ENCODE peak calls at places on chromosome 12, in seven cellular contexts. O, D, R, G, W, B and Q are unnamed samples.
A peak's percentile ranks its signal among the peaks of the same experiment; 100 is the strongest.

GRCh38 chr12:76623929-76624328 is 64.4 kb upstream of the OSBPL8 start:
- DNase-seq in O (no peak), D (no peak), R (peak; percentile 39), G (no peak), W (no peak), B (no peak), Q (no peak)

GRCh38 chr12:109573914-109574244 is 285 bp downstream of the MVK start:
- DNase-seq in O (no peak), D (no peak), R (no peak), G (no peak), W (no peak), B (no peak), Q (no peak)

GRCh38 chr12:82182601-82183000 is 175.6 kb downstream of the CCDC59 start:
- DNase-seq in O (no peak), D (no peak), R (no peak), G (no peak), W (no peak), B (no peak), Q (no peak)

GRCh38 chr12:51923506-51924365 is 16.4 kb downstream of the ACVRL1 start:
- DNase-seq in O (peak; percentile 83), D (peak; percentile 48), R (peak; percentile 69), G (peak; percentile 53), W (peak; percentile 60), B (peak; percentile 56), Q (peak; percentile 50)

GRCh38 chr12:58529897-58530296 is 390.4 kb downstream of the LRIG3 start:
- DNase-seq in O (no peak), D (peak; percentile 2), R (no peak), G (no peak), W (no peak), B (no peak), Q (no peak)

GRCh38 chr12:114381177-114381576 is 24.8 kb downstream of the TBX5 start:
- DNase-seq in O (no peak), D (no peak), R (no peak), G (no peak), W (no peak), B (no peak), Q (no peak)

GRCh38 chr12:56723889-56724659 is 1.0 kb downstream of the NACA start:
- DNase-seq in O (no peak), D (peak; percentile 91), R (peak; percentile 41), G (peak; percentile 85), W (peak; percentile 45), B (peak; percentile 72), Q (peak; percentile 71)

GRCh38 chr12:58844161-58844560 is 76.1 kb downstream of the LRIG3 start:
- DNase-seq in O (no peak), D (no peak), R (no peak), G (no peak), W (no peak), B (no peak), Q (no peak)

GRCh38 chr12:68446379-68446778 is 114.2 kb upstream of the MDM1 start:
- DNase-seq in O (no peak), D (no peak), R (no peak), G (no peak), W (no peak), B (no peak), Q (no peak)

GRCh38 chr12:122421263-122421814 is 1.1 kb downstream of the CLIP1 start:
- DNase-seq in O (peak; percentile 38), D (peak; percentile 78), R (no peak), G (peak; percentile 69), W (no peak), B (no peak), Q (peak; percentile 78)

GRCh38 chr12:127389923-127390322 is 877.0 kb upstream of the TMEM132C start:
- DNase-seq in O (no peak), D (peak; percentile 28), R (no peak), G (peak; percentile 21), W (no peak), B (no peak), Q (no peak)

GRCh38 chr12:11731042-11731357 is 81.5 kb downstream of the ETV6 start:
- DNase-seq in O (no peak), D (no peak), R (no peak), G (no peak), W (no peak), B (no peak), Q (no peak)

GRCh38 chr12:116693259-116694227 is 44.3 kb downstream of the SPRING1 start:
- DNase-seq in O (peak; percentile 25), D (no peak), R (no peak), G (peak; percentile 29), W (no peak), B (no peak), Q (peak; percentile 69)

GRCh38 chr12:57844725-57845477 is 1.6 kb downstream of the CTDSP2 start:
- DNase-seq in O (peak; percentile 39), D (peak; percentile 96), R (no peak), G (peak; percentile 85), W (peak; percentile 85), B (peak; percentile 64), Q (peak; percentile 81)

GRCh38 chr12:59040043-59040442 is 119.7 kb upstream of the LRIG3 start:
- DNase-seq in O (no peak), D (no peak), R (no peak), G (no peak), W (no peak), B (no peak), Q (no peak)

GRCh38 chr12:62472472-62472871 is 5.8 kb downstream of the MON2 start:
- DNase-seq in O (peak; percentile 21), D (no peak), R (no peak), G (no peak), W (no peak), B (no peak), Q (no peak)

GRCh38 chr12:121822393-121823100 is 18.7 kb downstream of the SETD1B start:
- DNase-seq in O (no peak), D (no peak), R (no peak), G (no peak), W (no peak), B (no peak), Q (no peak)

GRCh38 chr12:95191060-95191696 is 26.1 kb downstream of the FGD6 start:
- DNase-seq in O (no peak), D (no peak), R (peak; percentile 62), G (no peak), W (no peak), B (no peak), Q (no peak)

GRCh38 chr12:94977766-94978468 is 25.6 kb downstream of the NDUFA12 start:
- DNase-seq in O (no peak), D (no peak), R (no peak), G (no peak), W (no peak), B (no peak), Q (no peak)

GRCh38 chr12:85468356-85469157 is 188.5 kb downstream of the ALX1 start:
- DNase-seq in O (peak; percentile 9), D (peak; percentile 57), R (peak; percentile 80), G (peak; percentile 48), W (no peak), B (no peak), Q (peak; percentile 31)

GRCh38 chr12:111426341-111427185 is 20.8 kb downstream of the SH2B3 start:
- DNase-seq in O (no peak), D (no peak), R (peak; percentile 67), G (no peak), W (no peak), B (no peak), Q (no peak)

GRCh38 chr12:124831590-124831989 is 32.1 kb downstream of the SCARB1 start:
- DNase-seq in O (no peak), D (no peak), R (no peak), G (no peak), W (no peak), B (no peak), Q (no peak)

GRCh38 chr12:82964446-82964845 is 277.7 kb downstream of the TMTC2 start:
- DNase-seq in O (no peak), D (no peak), R (no peak), G (no peak), W (no peak), B (no peak), Q (no peak)

GRCh38 chr12:107311682-107312081 is 218.3 kb upstream of the CRY1 start:
- DNase-seq in O (no peak), D (no peak), R (no peak), G (no peak), W (no peak), B (no peak), Q (no peak)
- H3K4me1 ChIP-seq in O (no peaks in the 10 kb centered on the region), D (no peaks in the 10 kb centered on the region), R (no peaks in the 10 kb centered on the region), G (no peaks in the 10 kb centered on the region), W (no peaks in the 10 kb centered on the region), B (no peaks in the 10 kb centered on the region), Q (no peaks in the 10 kb centered on the region)

GRCh38 chr12:6925239-6925542 is 2.6 kb upstream of the ATN1 start:
- DNase-seq in O (no peak), D (no peak), R (no peak), G (no peak), W (no peak), B (no peak), Q (no peak)

GRCh38 chr12:6923851-6924250 is 3.9 kb upstream of the ATN1 start:
- DNase-seq in O (no peak), D (no peak), R (no peak), G (no peak), W (no peak), B (no peak), Q (no peak)

GRCh38 chr12:6921996-6922935 is 5.5 kb upstream of the ATN1 start:
- DNase-seq in O (no peak), D (no peak), R (no peak), G (no peak), W (peak; percentile 27), B (no peak), Q (no peak)

GRCh38 chr12:6921539-6921938 is 6.2 kb upstream of the ATN1 start:
- DNase-seq in O (no peak), D (no peak), R (no peak), G (no peak), W (peak; percentile 15), B (no peak), Q (no peak)

DNA sequence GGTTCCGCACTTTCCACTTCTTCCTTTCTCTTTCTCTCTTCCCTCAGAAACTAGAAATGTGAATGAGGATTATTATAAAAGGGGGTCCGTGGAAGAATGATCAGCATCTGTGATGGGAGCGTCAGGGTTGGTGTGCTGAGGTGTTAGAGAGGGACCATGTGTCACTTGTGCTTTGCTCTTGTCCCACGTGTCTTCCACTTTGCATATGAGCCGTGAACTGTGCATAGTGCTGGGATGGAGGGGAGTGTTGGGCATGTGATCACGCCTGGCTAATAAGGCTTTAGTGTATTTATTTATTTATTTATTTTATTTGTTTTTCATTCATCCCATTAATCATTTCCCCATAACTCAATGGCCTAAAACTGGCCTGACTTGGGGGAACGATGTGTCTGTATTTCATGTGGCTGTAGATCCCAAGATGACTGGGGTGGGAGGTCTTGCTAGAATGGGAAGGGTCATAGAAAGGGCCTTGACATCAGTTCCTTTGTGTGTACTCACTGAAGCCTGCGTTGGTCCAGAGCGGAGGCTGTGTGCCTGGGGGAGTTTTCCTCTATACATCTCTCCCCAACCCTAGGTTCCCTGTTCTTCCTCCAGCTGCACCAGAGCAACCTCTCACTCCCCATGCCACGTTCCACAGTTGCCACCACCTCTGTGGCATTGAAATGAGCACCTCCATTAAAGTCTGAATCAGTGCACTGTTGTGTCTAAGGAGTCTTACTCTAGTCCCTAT is 4.6 kb upstream of the ATN1 start:
- DNase-seq in O (no peak), D (no peak), R (no peak), G (no peak), W (peak; percentile 23), B (no peak), Q (no peak)
- TF ChIP-seq POLR2A in O (no peak), D (no peak), R (no peak), G (no peak), W (no peak), B (no peak), Q (no peak)

GRCh38 chr12:113055594-113056380 is 743 bp upstream of the DTX1 start:
- DNase-seq in O (no peak), D (peak; percentile 15), R (no peak), G (peak; percentile 44), W (no peak), B (no peak), Q (no peak)
- H3K27ac ChIP-seq in O (no peak overlapping the region), D (no peak overlapping the region), R (no peak overlapping the region), G (peak overlapping the region; percentile 64), W (no peak overlapping the region), B (no peak overlapping the region), Q (no peak overlapping the region)

GRCh38 chr12:18072723-18073122 is 17.3 kb downstream of the RERGL start:
- DNase-seq in O (no peak), D (no peak), R (no peak), G (no peak), W (no peak), B (no peak), Q (no peak)
- H3K4me1 ChIP-seq in O (no peaks in the 10 kb centered on the region), D (no peaks in the 10 kb centered on the region), R (no peaks in the 10 kb centered on the region), G (no peaks in the 10 kb centered on the region), W (no peaks in the 10 kb centered on the region), B (no peaks in the 10 kb centered on the region), Q (no peaks in the 10 kb centered on the region)